ENCODE peak calls at places on chromosome 10, in ten cellular contexts. B, V, H, R, X, G, Q, C, U and M are unnamed samples.

GRCh38 chr10:36066850-36067249 is 424.8 kb upstream of the FZD8 start:
- DNase-seq in B (no peak), V (no peak), H (no peak), R (no peak), X (no peak), G (no peak), Q (no peak), C (no peak), U (no peak), M (no peak)

GRCh38 chr10:118808601-118809371 is 54.0 kb upstream of the CACUL1 start:
- DNase-seq in B (no peak), V (no peak), H (no peak), R (no peak), X (no peak), G (peak), Q (no peak), C (no peak), U (no peak), M (no peak)

GRCh38 chr10:131063311-131063710 is 248.2 kb downstream of the TCERG1L start:
- DNase-seq in B (no peak), V (no peak), H (no peak), R (no peak), X (no peak), G (no peak), Q (no peak), C (no peak), U (no peak), M (no peak)

GRCh38 chr10:24814568-24815313 is 91.1 kb upstream of the ARHGAP21 start:
- DNase-seq in B (no peak), V (no peak), H (no peak), R (no peak), X (no peak), G (no peak), Q (peak), C (no peak), U (no peak), M (no peak)

GRCh38 chr10:126101744-126102143 is 205.4 kb downstream of the FANK1 start:
- DNase-seq in B (no peak), V (no peak), H (no peak), R (no peak), X (no peak), G (no peak), Q (no peak), C (no peak), U (no peak), M (no peak)

GRCh38 chr10:75243426-75243825 is 7.7 kb upstream of the COMTD1 start:
- DNase-seq in B (no peak), V (no peak), H (no peak), R (peak), X (no peak), G (no peak), Q (no peak), C (no peak), U (no peak), M (no peak)

GRCh38 chr10:131901181-131901829 is 497 bp downstream of the PPP2R2D start:
- DNase-seq in B (peak), V (peak), H (no peak), R (peak), X (peak), G (peak), Q (peak), C (peak), U (no peak), M (peak)

GRCh38 chr10:5284311-5285057 is 80.3 kb upstream of the UCN3 start:
- DNase-seq in B (no peak), V (no peak), H (no peak), R (no peak), X (no peak), G (no peak), Q (peak), C (no peak), U (peak), M (peak)

GRCh38 chr10:119545310-119545709 is 2.8 kb upstream of the RGS10 start:
- DNase-seq in B (no peak), V (no peak), H (no peak), R (no peak), X (no peak), G (no peak), Q (no peak), C (no peak), U (no peak), M (no peak)

GRCh38 chr10:104127411-104127810 is 5.4 kb downstream of the SFR1 start:
- DNase-seq in B (peak), V (no peak), H (no peak), R (peak), X (no peak), G (no peak), Q (no peak), C (peak), U (no peak), M (no peak)

GRCh38 chr10:75063461-75064230 is 47.8 kb upstream of the SAMD8 start:
- DNase-seq in B (no peak), V (no peak), H (no peak), R (no peak), X (no peak), G (no peak), Q (no peak), C (no peak), U (no peak), M (no peak)

GRCh38 chr10:24237801-24238390 is 29.0 kb downstream of the KIAA1217 start:
- DNase-seq in B (no peak), V (no peak), H (no peak), R (peak), X (no peak), G (no peak), Q (no peak), C (no peak), U (no peak), M (no peak)

GRCh38 chr10:88200637-88201036 is 337.2 kb downstream of the PTEN start:
- DNase-seq in B (no peak), V (no peak), H (no peak), R (no peak), X (no peak), G (no peak), Q (no peak), C (no peak), U (no peak), M (no peak)

GRCh38 chr10:30827531-30828120 is 198.1 kb upstream of the LYZL2 start:
- DNase-seq in B (peak), V (no peak), H (peak), R (no peak), X (no peak), G (no peak), Q (peak), C (no peak), U (no peak), M (no peak)

GRCh38 chr10:34689053-34689452 is 126.0 kb downstream of the PARD3 start:
- DNase-seq in B (no peak), V (no peak), H (no peak), R (no peak), X (no peak), G (no peak), Q (peak), C (no peak), U (no peak), M (no peak)

GRCh38 chr10:49737474-49738201 is 24.5 kb downstream of the OGDHL start:
- DNase-seq in B (no peak), V (no peak), H (no peak), R (no peak), X (no peak), G (peak), Q (no peak), C (no peak), U (no peak), M (peak)

GRCh38 chr10:59970396-59971368 is 64.3 kb upstream of the CCDC6 start:
- DNase-seq in B (no peak), V (no peak), H (no peak), R (peak), X (no peak), G (no peak), Q (no peak), C (no peak), U (no peak), M (no peak)

GRCh38 chr10:132911712-132912097 is 30.7 kb downstream of the CFAP46 start:
- DNase-seq in B (no peak), V (no peak), H (no peak), R (peak), X (no peak), G (no peak), Q (no peak), C (no peak), U (no peak), M (no peak)

GRCh38 chr10:44278669-44279337 is 106.1 kb downstream of the CXCL12 start:
- DNase-seq in B (no peak), V (no peak), H (no peak), R (peak), X (no peak), G (no peak), Q (peak), C (no peak), U (no peak), M (peak)

GRCh38 chr10:50362547-50363125 is 111.3 kb upstream of the ASAH2 start:
- DNase-seq in B (no peak), V (no peak), H (no peak), R (no peak), X (no peak), G (no peak), Q (no peak), C (no peak), U (no peak), M (no peak)

GRCh38 chr10:23194966-23195845 is 3.1 kb downstream of the PTF1A start:
- DNase-seq in B (no peak), V (no peak), H (no peak), R (no peak), X (no peak), G (no peak), Q (no peak), C (no peak), U (no peak), M (peak)
- H3K4me3 ChIP-seq in B (peak), V (no peak), H (no peak), R (no peak), X (peak), G (no peak), Q (no peak), C (no peak), U (no peak), M (no peak)

GRCh38 chr10:3755440-3756359 is 29.3 kb downstream of the KLF6 start:
- DNase-seq in B (no peak), V (no peak), H (no peak), R (peak), X (no peak), G (no peak), Q (peak), C (no peak), U (no peak), M (no peak)

GRCh38 chr10:3757250-3757637 is 27.8 kb downstream of the KLF6 start:
- DNase-seq in B (no peak), V (no peak), H (no peak), R (peak), X (no peak), G (no peak), Q (no peak), C (no peak), U (no peak), M (no peak)

GRCh38 chr10:3757638-3758490 is 27.1 kb downstream of the KLF6 start:
- DNase-seq in B (no peak), V (peak), H (no peak), R (no peak), X (no peak), G (no peak), Q (no peak), C (peak), U (no peak), M (no peak)

GRCh38 chr10:3756360-3756740 is 28.7 kb downstream of the KLF6 start:
- DNase-seq in B (no peak), V (no peak), H (no peak), R (no peak), X (no peak), G (no peak), Q (no peak), C (no peak), U (no peak), M (no peak)

GRCh38 chr10:3754727-3755439 is 30.1 kb downstream of the KLF6 start:
- DNase-seq in B (no peak), V (no peak), H (no peak), R (peak), X (no peak), G (no peak), Q (peak), C (no peak), U (no peak), M (no peak)
- H3K4me3 ChIP-seq in B (no peak), V (no peak), H (no peak), R (no peak), X (no peak), G (no peak), Q (no peak), C (no peak), U (no peak), M (no peak)

GRCh38 chr10:52213511-52213831 is 100.6 kb upstream of the DKK1 start:
- DNase-seq in B (peak), V (no peak), H (no peak), R (peak), X (no peak), G (no peak), Q (peak), C (no peak), U (peak), M (no peak)
- H3K4me3 ChIP-seq in B (no peak), V (no peak), H (no peak), R (no peak), X (no peak), G (no peak), Q (no peak), C (no peak), U (no peak), M (no peak)

DNA sequence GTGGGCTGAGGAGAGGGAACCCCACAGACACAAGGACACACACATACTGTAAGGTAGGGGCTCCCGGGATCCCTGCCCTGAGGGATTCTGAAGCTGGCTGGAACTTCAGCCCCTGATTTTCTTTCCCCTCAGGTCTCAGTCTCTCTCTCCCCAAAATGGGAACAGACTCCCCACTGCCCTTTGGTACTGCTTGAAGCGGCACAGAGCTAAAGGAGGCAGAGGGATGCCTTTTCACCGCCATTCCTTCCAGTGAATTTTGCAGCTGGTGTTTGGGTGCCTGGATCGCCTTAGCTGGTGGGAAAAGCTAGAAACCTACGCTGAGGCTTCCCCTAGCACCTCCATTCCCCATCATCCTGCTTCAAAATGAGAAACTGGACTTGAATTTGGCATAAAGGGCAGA is 2.7 kb upstream of the CUEDC2 start:
- DNase-seq in B (no peak), V (no peak), H (no peak), R (no peak), X (no peak), G (no peak), Q (no peak), C (no peak), U (no peak), M (no peak)
- H3K4me3 ChIP-seq in B (peak), V (peak), H (no peak), R (no peak), X (peak), G (peak), Q (peak), C (peak), U (no peak), M (peak)